ENCODE peak calls at places on chromosomes 2 and 18, in five cellular contexts. H, N, S, W and Y are unnamed samples.

GRCh38 chr18:74234326-74235171 is 57.2 kb downstream of the CYB5A start:
- DNase-seq in H (no peak), N (no peak), S (peak; percentile 98), W (no peak), Y (no peak)

GRCh38 chr2:49262815-49263560 is 108.7 kb upstream of the FSHR start:
- DNase-seq in H (no peak), N (no peak), S (no peak), W (no peak), Y (no peak)

GRCh38 chr2:150280255-150280654 is 207.2 kb downstream of the RND3 start:
- DNase-seq in H (no peak), N (no peak), S (no peak), W (no peak), Y (no peak)

GRCh38 chr2:148926291-148926961 is 51.4 kb downstream of the KIF5C start:
- DNase-seq in H (peak; percentile 63), N (peak; percentile 65), S (peak; percentile 48), W (peak; percentile 9), Y (peak; percentile 77)

GRCh38 chr2:63008838-63009237 is 41.8 kb upstream of the OTX1 start:
- DNase-seq in H (no peak), N (no peak), S (no peak), W (no peak), Y (no peak)

GRCh38 chr2:1837022-1837421 is 92.7 kb upstream of the PXDN start:
- DNase-seq in H (no peak), N (no peak), S (no peak), W (no peak), Y (no peak)

GRCh38 chr2:65974067-65974723 is 460.7 kb upstream of the MEIS1 start:
- DNase-seq in H (no peak), N (no peak), S (no peak), W (no peak), Y (no peak)

GRCh38 chr2:233486778-233487552 is 79.6 kb downstream of the USP40 start:
- DNase-seq in H (no peak), N (no peak), S (peak; percentile 57), W (no peak), Y (no peak)

GRCh38 chr2:196234672-196235071 is 63.3 kb upstream of the STK17B start:
- DNase-seq in H (no peak), N (no peak), S (no peak), W (peak; percentile 47), Y (peak; percentile 50)

GRCh38 chr2:237486819-237487448 is at the start of gene MLPH:
- DNase-seq in H (peak; percentile 81), N (peak; percentile 79), S (no peak), W (no peak), Y (no peak)

GRCh38 chr18:8319798-8320477 is 289.3 kb upstream of the RAB12 start:
- DNase-seq in H (no peak), N (no peak), S (no peak), W (no peak), Y (no peak)

GRCh38 chr2:212908031-212908430 is 243.4 kb downstream of the IKZF2 start:
- DNase-seq in H (no peak), N (no peak), S (no peak), W (no peak), Y (no peak)

GRCh38 chr2:73920577-73921545 is 5.8 kb upstream of the DGUOK start:
- DNase-seq in H (peak; percentile 62), N (peak; percentile 87), S (peak; percentile 55), W (no peak), Y (peak; percentile 87)

GRCh38 chr2:99389371-99389770 is 52.2 kb downstream of the EIF5B start:
- DNase-seq in H (no peak), N (no peak), S (no peak), W (no peak), Y (no peak)

GRCh38 chr2:56084117-56084936 is 99.5 kb upstream of the CCDC85A start:
- DNase-seq in H (no peak), N (no peak), S (no peak), W (no peak), Y (no peak)

GRCh38 chr2:168851674-168852320 is 38.4 kb downstream of the SPC25 start:
- DNase-seq in H (no peak), N (no peak), S (no peak), W (no peak), Y (peak; percentile 74)

GRCh38 chr18:36693931-36694661 is 134.7 kb downstream of the TPGS2 start:
- DNase-seq in H (no peak), N (no peak), S (peak; percentile 38), W (no peak), Y (no peak)

GRCh38 chr2:121015971-121016485 is 269.0 kb downstream of the TFCP2L1 start:
- DNase-seq in H (no peak), N (peak; percentile 26), S (peak; percentile 35), W (no peak), Y (no peak)

GRCh38 chr2:25651782-25652455 is 21.5 kb downstream of the DTNB start:
- DNase-seq in H (no peak), N (no peak), S (peak; percentile 65), W (no peak), Y (no peak)

GRCh38 chr2:163802289-163802688 is 66.5 kb upstream of the FIGN start:
- DNase-seq in H (no peak), N (no peak), S (no peak), W (no peak), Y (no peak)

GRCh38 chr2:24304098-24304497 is 56.2 kb downstream of the ITSN2 start:
- DNase-seq in H (no peak), N (no peak), S (peak; percentile 38), W (no peak), Y (no peak)

GRCh38 chr2:158667567-158667966 is 127.5 kb upstream of the DAPL1 start:
- DNase-seq in H (no peak), N (no peak), S (no peak), W (no peak), Y (no peak)

GRCh38 chr2:32741575-32741974 is 113.7 kb downstream of the TTC27 start:
- DNase-seq in H (no peak), N (no peak), S (no peak), W (no peak), Y (no peak)

GRCh38 chr2:207243601-207244000 is 77.9 kb upstream of the KLF7 start:
- DNase-seq in H (no peak), N (no peak), S (no peak), W (no peak), Y (no peak)

GRCh38 chr2:207240649-207241048 is 74.9 kb upstream of the KLF7 start:
- DNase-seq in H (no peak), N (no peak), S (no peak), W (no peak), Y (no peak)

GRCh38 chr2:207239754-207240494 is 74.2 kb upstream of the KLF7 start:
- DNase-seq in H (no peak), N (no peak), S (no peak), W (no peak), Y (no peak)

GRCh38 chr2:207239222-207239674 is 73.5 kb upstream of the KLF7 start:
- DNase-seq in H (no peak), N (no peak), S (no peak), W (no peak), Y (peak; percentile 13)

DNA sequence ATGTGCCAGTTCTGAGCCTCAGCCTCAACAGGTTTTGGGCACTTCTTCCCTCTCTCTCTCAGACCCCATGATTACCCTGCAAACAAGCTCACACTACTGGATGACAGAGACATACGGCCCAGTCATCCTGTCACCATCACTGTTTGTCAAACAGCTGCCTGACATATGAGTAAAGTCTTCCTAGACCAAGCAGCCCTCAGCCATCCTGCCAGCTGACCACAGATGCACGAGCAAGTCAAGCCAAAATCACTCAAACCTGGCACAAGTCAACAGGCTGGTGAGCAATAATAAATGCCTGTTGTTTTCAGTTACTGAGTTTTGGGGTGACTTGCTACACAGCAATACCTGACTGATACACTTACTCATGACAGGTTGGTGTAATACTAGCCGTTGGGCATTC is 75.5 kb upstream of the KLF7 start:
- DNase-seq in H (no peak), N (no peak), S (no peak), W (no peak), Y (no peak)
- TF ChIP-seq TAF1 in H (no peak), N (no peak), S (no peak), W (no peak), Y (no peak)

DNA sequence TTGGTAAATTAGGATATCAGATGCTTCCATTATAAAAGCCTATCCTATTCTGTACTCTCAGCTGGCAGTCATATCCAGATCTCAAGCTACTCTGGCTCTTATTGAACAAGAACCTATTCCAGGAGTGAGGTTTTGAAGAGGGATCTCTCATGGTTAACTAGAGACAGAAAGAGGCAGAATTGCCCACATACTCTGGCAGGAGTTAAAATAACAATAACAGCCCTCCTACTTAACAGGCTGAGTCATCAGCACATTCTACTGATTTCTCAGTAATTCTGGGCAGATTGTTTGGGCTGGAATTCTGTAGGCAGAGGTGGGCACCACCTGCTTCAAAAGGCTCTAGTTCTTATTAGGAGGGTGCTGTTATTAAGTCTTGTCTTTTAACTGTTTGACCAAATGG is 142.0 kb upstream of the UNC80 start:
- DNase-seq in H (no peak), N (no peak), S (no peak), W (no peak), Y (no peak)
- TF ChIP-seq MAX in H (no peak), N (no peak), S (no peak), W (no peak), Y (no peak)

GRCh38 chr2:234980476-234981187 is 28.8 kb downstream of the SH3BP4 start:
- DNase-seq in H (no peak), N (no peak), S (peak; percentile 78), W (no peak), Y (no peak)

GRCh38 chr2:234982096-234982834 is 30.4 kb downstream of the SH3BP4 start:
- DNase-seq in H (no peak), N (no peak), S (no peak), W (no peak), Y (no peak)

GRCh38 chr2:234983011-234983726 is 31.4 kb downstream of the SH3BP4 start:
- DNase-seq in H (no peak), N (no peak), S (no peak), W (no peak), Y (no peak)

GRCh38 chr2:234979204-234980167 is 27.7 kb downstream of the SH3BP4 start:
- DNase-seq in H (no peak), N (no peak), S (peak; percentile 73), W (no peak), Y (no peak)

GRCh38 chr2:234981197-234982095 is 29.6 kb downstream of the SH3BP4 start:
- DNase-seq in H (peak; percentile 58), N (peak; percentile 64), S (peak; percentile 94), W (no peak), Y (no peak)
- TF ChIP-seq SIN3A in H (peak; percentile 88), N (no peak), S (peak; percentile 54), W (no peak), Y (no peak)

GRCh38 chr2:86764661-86765307 is 25.9 kb downstream of the CD8A start:
- DNase-seq in H (peak; percentile 58), N (no peak), S (peak; percentile 43), W (no peak), Y (peak; percentile 38)
- TF ChIP-seq TAF1 in H (no peak), N (no peak), S (no peak), W (no peak), Y (no peak)

GRCh38 chr2:194870974-194871535 is 786.0 kb upstream of the SLC39A10 start:
- DNase-seq in H (no peak), N (no peak), S (no peak), W (no peak), Y (no peak)

GRCh38 chr2:194867328-194867727 is 789.7 kb upstream of the SLC39A10 start:
- DNase-seq in H (peak; percentile 2), N (no peak), S (no peak), W (no peak), Y (no peak)
- TF ChIP-seq MAX in H (no peak), N (no peak), S (no peak), W (no peak), Y (no peak)